ENCODE peak calls at places on chromosome 13, in four cellular contexts. One of them, this sample, is unnamed.

GRCh38 chr13:35923347-35923746 is 207.8 kb downstream of the DCLK1 start:
- DNase-seq in heart right ventricle: peak
- DNase-seq in left lung: no peak
- DNase-seq in thyroid gland: no peak
- DNase-seq in this sample: no peak

GRCh38 chr13:39596685-39597084 is 6.3 kb downstream of the LHFPL6 start:
- DNase-seq in heart right ventricle: no peak
- DNase-seq in left lung: no peak
- DNase-seq in thyroid gland: no peak
- DNase-seq in this sample: no peak

GRCh38 chr13:40680659-40681323 is 14.3 kb upstream of the FOXO1 start:
- DNase-seq in heart right ventricle: no peak
- DNase-seq in left lung: no peak
- DNase-seq in thyroid gland: no peak
- DNase-seq in this sample: no peak

GRCh38 chr13:112849500-112849899 is 119.5 kb upstream of the MCF2L start:
- DNase-seq in heart right ventricle: no peak
- DNase-seq in left lung: no peak
- DNase-seq in thyroid gland: peak
- DNase-seq in this sample: no peak

GRCh38 chr13:21309542-21310172 is 133.2 kb downstream of the MRPL57 start:
- DNase-seq in heart right ventricle: no peak
- DNase-seq in left lung: no peak
- DNase-seq in thyroid gland: no peak
- DNase-seq in this sample: no peak

GRCh38 chr13:114143806-114144605 is 11.6 kb upstream of the RASA3 start:
- DNase-seq in heart right ventricle: no peak
- DNase-seq in left lung: no peak
- DNase-seq in thyroid gland: no peak
- DNase-seq in this sample: no peak

GRCh38 chr13:107883561-107884175 is 331.7 kb downstream of the LIG4 start:
- DNase-seq in heart right ventricle: no peak
- DNase-seq in left lung: no peak
- DNase-seq in thyroid gland: no peak
- DNase-seq in this sample: no peak

GRCh38 chr13:114068723-114069322 is 63.6 kb downstream of the RASA3 start:
- DNase-seq in heart right ventricle: no peak
- DNase-seq in left lung: peak
- DNase-seq in thyroid gland: peak
- DNase-seq in this sample: peak

GRCh38 chr13:106417467-106418110 is 117.9 kb downstream of the EFNB2 start:
- DNase-seq in heart right ventricle: no peak
- DNase-seq in left lung: no peak
- DNase-seq in thyroid gland: no peak
- DNase-seq in this sample: no peak

GRCh38 chr13:33281951-33282595 is 3.5 kb downstream of the STARD13 start:
- DNase-seq in heart right ventricle: no peak
- DNase-seq in left lung: no peak
- DNase-seq in thyroid gland: no peak
- DNase-seq in this sample: no peak

GRCh38 chr13:75550159-75550567 is 572 bp downstream of the UCHL3 start:
- DNase-seq in heart right ventricle: no peak
- DNase-seq in left lung: no peak
- DNase-seq in thyroid gland: peak
- DNase-seq in this sample: no peak

GRCh38 chr13:45518525-45519235 is 53.9 kb downstream of the COG3 start:
- DNase-seq in heart right ventricle: no peak
- DNase-seq in left lung: no peak
- DNase-seq in thyroid gland: no peak
- DNase-seq in this sample: no peak

GRCh38 chr13:38372818-38373217 is 23.2 kb downstream of the UFM1 start:
- DNase-seq in heart right ventricle: no peak
- DNase-seq in left lung: no peak
- DNase-seq in thyroid gland: no peak
- DNase-seq in this sample: no peak

GRCh38 chr13:78806457-78806856 is 147.5 kb upstream of the OBI1 start:
- DNase-seq in heart right ventricle: no peak
- DNase-seq in left lung: no peak
- DNase-seq in thyroid gland: no peak
- DNase-seq in this sample: no peak

GRCh38 chr13:106449096-106449495 is 86.4 kb downstream of the EFNB2 start:
- DNase-seq in heart right ventricle: no peak
- DNase-seq in left lung: no peak
- DNase-seq in thyroid gland: peak
- DNase-seq in this sample: no peak

GRCh38 chr13:40585911-40586471 is 80.5 kb downstream of the FOXO1 start:
- DNase-seq in heart right ventricle: no peak
- DNase-seq in left lung: no peak
- DNase-seq in thyroid gland: no peak
- DNase-seq in this sample: no peak

GRCh38 chr13:40158218-40158617 is 502.8 kb downstream of the COG6 start:
- DNase-seq in heart right ventricle: no peak
- DNase-seq in left lung: no peak
- DNase-seq in thyroid gland: no peak
- DNase-seq in this sample: no peak

GRCh38 chr13:49649244-49649962 is 21.1 kb downstream of the ARL11 start:
- DNase-seq in heart right ventricle: no peak
- DNase-seq in left lung: no peak
- DNase-seq in thyroid gland: no peak
- DNase-seq in this sample: no peak

GRCh38 chr13:66864627-66865026 is 365.5 kb downstream of the PCDH9 start:
- DNase-seq in heart right ventricle: no peak
- DNase-seq in left lung: no peak
- DNase-seq in thyroid gland: no peak
- DNase-seq in this sample: no peak

DNA sequence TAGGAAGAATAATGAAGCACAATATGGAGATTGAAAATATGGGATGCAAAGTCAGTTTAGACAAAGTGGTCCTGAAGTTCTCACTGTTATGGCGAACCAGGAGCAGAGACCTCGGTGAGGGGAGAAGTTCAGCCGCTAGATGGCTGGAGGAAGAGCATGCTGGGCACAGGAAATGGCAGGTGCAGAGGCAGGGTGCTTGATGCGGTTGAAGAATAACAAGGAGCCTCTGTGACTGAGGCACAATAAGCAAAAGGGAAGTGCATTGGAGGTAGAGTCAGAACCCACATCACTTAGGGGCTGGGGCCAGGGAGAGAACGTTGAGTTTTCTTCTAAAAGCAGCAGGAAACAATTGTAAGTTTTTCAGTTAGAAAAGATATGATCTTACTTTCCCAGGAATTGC is 1725.2 kb downstream of the EFNB2 start:
- DNase-seq in heart right ventricle: no peak
- DNase-seq in left lung: no peak
- DNase-seq in thyroid gland: no peak
- DNase-seq in this sample: no peak
- TF ChIP-seq CTCF in heart right ventricle: no peak
- TF ChIP-seq CTCF in left lung: no peak
- TF ChIP-seq CTCF in thyroid gland: no peak
- TF ChIP-seq CTCF in this sample: no peak

DNA sequence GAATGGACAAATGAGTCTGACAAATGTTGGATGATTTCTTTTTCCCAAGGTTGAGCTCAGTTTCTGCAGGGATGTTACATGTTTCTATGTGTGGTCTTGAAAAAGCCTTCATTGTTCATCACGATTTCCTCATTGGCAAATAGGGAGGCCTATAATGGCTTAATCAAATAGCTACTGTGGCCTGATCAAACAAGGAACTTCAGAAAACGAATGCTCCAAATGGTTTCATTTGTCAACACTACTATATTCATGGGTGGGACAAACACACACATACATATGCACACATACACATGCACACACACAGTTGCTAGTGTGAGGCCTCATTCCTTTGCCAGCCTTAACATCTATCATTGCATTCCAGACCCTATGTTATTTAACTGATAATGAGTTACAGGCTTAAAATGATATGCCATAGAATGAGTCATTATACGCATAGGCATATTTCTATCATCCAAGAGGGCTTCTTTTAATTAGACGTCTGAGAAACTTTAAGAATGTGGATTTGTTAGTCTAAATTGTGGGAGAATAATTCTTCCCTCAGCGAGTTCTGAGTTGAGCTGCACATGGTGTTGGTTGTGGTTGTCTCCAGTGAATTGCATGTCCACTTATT is 140.2 kb downstream of the KLF5 start:
- DNase-seq in heart right ventricle: no peak
- DNase-seq in left lung: no peak
- DNase-seq in thyroid gland: no peak
- DNase-seq in this sample: no peak
- H3K27ac ChIP-seq in heart right ventricle: no peak
- H3K27ac ChIP-seq in left lung: no peak
- H3K27ac ChIP-seq in thyroid gland: no peak
- H3K27ac ChIP-seq in this sample: no peak

GRCh38 chr13:94345374-94346195 is 133.9 kb downstream of the DCT start:
- DNase-seq in heart right ventricle: no peak
- DNase-seq in left lung: no peak
- DNase-seq in thyroid gland: no peak
- DNase-seq in this sample: no peak

GRCh38 chr13:94346261-94347019 is 133.0 kb downstream of the DCT start:
- DNase-seq in heart right ventricle: no peak
- DNase-seq in left lung: no peak
- DNase-seq in thyroid gland: no peak
- DNase-seq in this sample: no peak

GRCh38 chr13:94352057-94352456 is 127.4 kb downstream of the DCT start:
- DNase-seq in heart right ventricle: no peak
- DNase-seq in left lung: no peak
- DNase-seq in thyroid gland: no peak
- DNase-seq in this sample: no peak

DNA sequence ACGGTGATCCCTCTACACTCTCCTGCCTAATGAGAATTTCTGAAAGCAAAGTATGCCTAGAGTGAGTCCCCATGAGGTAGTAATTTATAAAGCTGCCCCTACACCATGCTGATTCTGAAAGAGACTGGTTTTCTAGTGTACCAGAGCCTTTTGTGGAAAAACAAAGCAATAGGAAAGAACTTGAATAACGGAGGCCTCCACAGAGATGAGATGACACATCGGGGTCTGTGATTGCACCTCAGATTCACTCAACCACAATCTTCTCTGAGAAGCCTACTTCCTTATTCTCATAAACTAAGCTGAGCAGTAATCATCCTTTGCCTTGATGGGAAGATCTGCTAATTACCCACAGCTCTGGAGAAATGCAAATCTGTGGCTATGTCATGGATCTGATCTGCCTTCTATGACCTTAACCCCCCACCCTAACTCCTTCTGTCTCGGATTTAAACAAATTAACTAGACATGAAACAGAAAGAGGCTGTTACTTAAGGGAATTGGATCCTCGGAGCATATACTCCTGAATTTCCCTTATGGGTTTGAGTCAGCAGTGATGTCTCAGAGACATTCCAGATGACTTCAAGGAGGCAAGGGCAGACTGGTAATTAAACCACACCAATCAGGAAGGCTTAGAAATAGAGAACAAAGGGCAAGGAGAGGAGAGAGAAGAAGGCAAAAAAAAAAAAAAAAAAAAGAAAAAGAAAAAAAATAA is 128.0 kb downstream of the DCT start:
- DNase-seq in heart right ventricle: no peak
- DNase-seq in left lung: no peak
- DNase-seq in thyroid gland: no peak
- DNase-seq in this sample: no peak
- H3K4me3 ChIP-seq in heart right ventricle: no peak
- H3K4me3 ChIP-seq in left lung: no peak
- H3K4me3 ChIP-seq in thyroid gland: no peak
- H3K4me3 ChIP-seq in this sample: no peak

GRCh38 chr13:110913911-110914292 is 967 bp downstream of the ANKRD10 start:
- DNase-seq in heart right ventricle: no peak
- DNase-seq in left lung: no peak
- DNase-seq in thyroid gland: no peak
- DNase-seq in this sample: peak

GRCh38 chr13:110916671-110917142 is 1.8 kb upstream of the ANKRD10 start:
- DNase-seq in heart right ventricle: no peak
- DNase-seq in left lung: no peak
- DNase-seq in thyroid gland: no peak
- DNase-seq in this sample: no peak

GRCh38 chr13:110914293-110915056 is 394 bp downstream of the ANKRD10 start:
- DNase-seq in heart right ventricle: peak
- DNase-seq in left lung: peak
- DNase-seq in thyroid gland: peak
- DNase-seq in this sample: peak

GRCh38 chr13:110915874-110916670 is 1.2 kb upstream of the ANKRD10 start:
- DNase-seq in heart right ventricle: no peak
- DNase-seq in left lung: no peak
- DNase-seq in thyroid gland: no peak
- DNase-seq in this sample: peak

DNA sequence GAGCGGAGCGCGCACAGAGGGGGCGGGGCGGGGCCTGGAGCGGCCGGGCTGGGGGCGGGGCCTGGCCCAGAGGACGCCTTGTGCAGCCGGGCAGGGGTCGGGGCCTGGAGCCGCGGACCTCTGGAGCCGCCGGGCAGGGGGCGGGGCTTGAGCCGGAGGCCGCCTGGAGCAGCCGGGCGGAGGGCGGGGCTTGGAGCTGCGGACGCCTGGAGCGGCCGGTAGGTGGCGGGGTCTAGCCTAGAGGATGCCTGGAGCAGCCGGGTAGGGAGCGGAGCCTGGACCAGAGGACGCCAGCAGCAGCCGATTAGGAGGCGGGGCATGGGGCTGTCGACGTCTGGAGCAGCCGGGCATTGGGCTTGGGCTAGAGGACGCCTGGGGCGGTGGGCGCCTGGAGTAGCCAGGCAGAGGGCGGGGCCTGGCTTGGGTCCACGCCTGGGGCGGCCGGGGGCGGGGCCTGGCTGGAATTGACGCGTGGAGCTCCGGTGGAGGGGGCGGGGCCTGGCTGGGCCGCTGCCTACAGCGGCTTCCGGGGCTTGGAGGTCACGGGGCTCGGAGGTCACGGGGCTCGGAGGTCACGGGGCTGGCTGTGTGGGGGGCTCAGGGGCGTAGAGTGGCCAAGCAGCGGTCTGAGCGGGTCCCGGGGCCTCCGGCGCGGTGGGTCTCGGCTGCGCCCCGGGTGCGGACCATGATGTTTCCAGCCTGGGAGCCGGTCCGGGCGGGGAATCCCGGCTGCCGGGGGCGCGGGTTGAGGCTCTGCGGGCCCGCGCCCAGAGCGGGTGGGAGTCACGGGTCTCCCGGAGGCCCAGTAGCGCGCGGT is at the start of gene ANKRD10:
- DNase-seq in heart right ventricle: peak
- DNase-seq in left lung: peak
- DNase-seq in thyroid gland: peak
- DNase-seq in this sample: peak
- TF ChIP-seq CTCF in heart right ventricle: peak
- TF ChIP-seq CTCF in left lung: peak
- TF ChIP-seq CTCF in thyroid gland: peak
- TF ChIP-seq CTCF in this sample: peak

GRCh38 chr13:98974053-98974452 is 3.8 kb downstream of the DOCK9 start:
- DNase-seq in heart right ventricle: no peak
- DNase-seq in left lung: no peak
- DNase-seq in thyroid gland: no peak
- DNase-seq in this sample: no peak
- H3K27ac ChIP-seq in heart right ventricle: peak
- H3K27ac ChIP-seq in left lung: peak
- H3K27ac ChIP-seq in thyroid gland: peak
- H3K27ac ChIP-seq in this sample: no peak

GRCh38 chr13:20230913-20231838 is 943 bp downstream of the GJB6 start:
- DNase-seq in heart right ventricle: no peak
- DNase-seq in left lung: no peak
- DNase-seq in thyroid gland: no peak
- DNase-seq in this sample: no peak
- H3K4me3 ChIP-seq in heart right ventricle: peak
- H3K4me3 ChIP-seq in left lung: peak
- H3K4me3 ChIP-seq in thyroid gland: peak
- H3K4me3 ChIP-seq in this sample: peak